ENCODE peak calls at places on chromosomes 6 and 20, in six cellular contexts. S, D, U, G, E and W are unnamed samples. For H3K4me1, the result is how much of the 10 kb centered on the place peaks cover.

GRCh38 chr20:59051666-59052065 is 9.1 kb upstream of the PRELID3B start:
- DNase-seq in S (no peak), D (no peak), G (no peak), E (no peak), U (no peak), W (no peak)

GRCh38 chr6:10312445-10312844 is 102.4 kb downstream of the TFAP2A start:
- DNase-seq in E (no peak), U (no peak), S (no peak), G (no peak), D (no peak), W (no peak)

GRCh38 chr20:32380745-32381144 is 22.6 kb downstream of the ASXL1 start:
- DNase-seq in D (no peak), S (no peak), E (no peak), G (no peak), U (no peak), W (no peak)

GRCh38 chr20:59151820-59152219 is 11.8 kb upstream of the ZNF831 start:
- DNase-seq in E (no peak), S (no peak), G (no peak), U (no peak), D (no peak), W (no peak)

GRCh38 chr6:168574699-168575195 is 133.8 kb downstream of the SMOC2 start:
- DNase-seq in S (no peak), D (no peak), U (no peak), G (peak), E (peak), W (peak)

GRCh38 chr6:158131926-158132325 is 36.1 kb downstream of the SERAC1 start:
- DNase-seq in U (no peak), G (no peak), E (no peak), D (no peak), S (no peak), W (no peak)

GRCh38 chr6:31125586-31126363 is 5.5 kb upstream of the CDSN start:
- DNase-seq in U (no peak), G (no peak), S (no peak), E (no peak), D (no peak), W (no peak)

GRCh38 chr20:21102691-21103311 is 3.4 kb downstream of the LINC00237 start:
- DNase-seq in S (no peak), U (no peak), E (peak), G (peak), D (peak), W (no peak)

GRCh38 chr6:135418040-135418439 is 79.5 kb downstream of the AHI1 start:
- DNase-seq in S (no peak), E (no peak), U (no peak), G (no peak), D (no peak), W (no peak)

GRCh38 chr6:169667716-169668115 is 34.1 kb downstream of the WDR27 start:
- DNase-seq in S (no peak), E (no peak), D (no peak), G (no peak), U (no peak), W (no peak)

GRCh38 chr6:122730775-122731386 is 48.6 kb upstream of the FABP7 start:
- DNase-seq in E (no peak), U (no peak), G (no peak), D (no peak), S (no peak), W (no peak)

GRCh38 chr20:9215539-9215938 is 146.7 kb downstream of the PLCB4 start:
- DNase-seq in U (no peak), G (no peak), E (no peak), S (no peak), D (no peak), W (no peak)

GRCh38 chr20:10492065-10492464 is 57.0 kb downstream of the SLX4IP start:
- DNase-seq in S (no peak), E (no peak), U (no peak), G (no peak), D (no peak), W (no peak)

GRCh38 chr6:13485303-13485702 is 2.1 kb downstream of the GFOD1 start:
- DNase-seq in U (no peak), E (no peak), S (no peak), G (no peak), D (no peak), W (no peak)

GRCh38 chr20:56247954-56248782 is at the start of gene MC3R:
- DNase-seq in U (peak), S (no peak), G (no peak), E (peak), D (peak), W (no peak)

GRCh38 chr6:141988954-141989705 is 143.6 kb upstream of the GJE1 start:
- DNase-seq in G (no peak), D (no peak), S (no peak), U (peak), E (no peak), W (no peak)

GRCh38 chr20:15675151-15675550 is 898.1 kb downstream of the KIF16B start:
- DNase-seq in D (no peak), E (no peak), G (no peak), S (no peak), U (no peak), W (no peak)

GRCh38 chr6:135832186-135832585 is 19.3 kb upstream of the PDE7B start:
- DNase-seq in D (no peak), E (peak), S (no peak), G (no peak), U (no peak), W (no peak)

GRCh38 chr20:50959543-50960126 is 1.0 kb downstream of the MOCS3 start:
- DNase-seq in G (no peak), S (no peak), U (no peak), D (no peak), E (no peak), W (no peak)

GRCh38 chr6:166487148-166487547 is 99.3 kb downstream of the RAMACL start:
- DNase-seq in S (no peak), G (no peak), U (no peak), E (no peak), D (no peak), W (no peak)

GRCh38 chr6:166490671-166491500 is 95.6 kb downstream of the RAMACL start:
- DNase-seq in U (peak), D (peak), E (no peak), G (no peak), S (no peak), W (no peak)

GRCh38 chr6:166488081-166488685 is 98.3 kb downstream of the RAMACL start:
- DNase-seq in D (peak), S (peak), G (peak), U (no peak), E (peak), W (no peak)

GRCh38 chr6:166489301-166490155 is 97.0 kb downstream of the RAMACL start:
- DNase-seq in G (no peak), S (no peak), U (no peak), D (no peak), E (no peak), W (no peak)

DNA sequence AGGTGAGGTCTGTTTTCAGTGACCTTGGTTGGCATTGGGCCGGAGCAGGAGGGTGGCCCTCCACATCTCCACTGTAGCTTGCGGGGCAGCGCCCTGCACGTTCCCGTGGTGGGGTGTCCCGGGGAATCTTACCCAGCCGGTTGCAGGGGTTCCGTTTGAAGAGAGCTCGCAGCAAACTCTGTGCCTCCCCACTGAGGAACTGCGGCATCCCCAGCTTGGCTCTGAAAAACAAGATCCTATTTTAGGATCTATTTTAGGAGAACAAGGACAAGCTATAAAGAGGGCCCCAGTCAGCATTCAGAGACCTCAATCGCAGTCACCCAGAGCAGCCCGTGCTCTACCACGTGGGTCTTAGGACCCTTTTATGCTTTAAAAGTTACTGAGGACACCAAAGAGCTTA is 97.8 kb downstream of the RAMACL start:
- DNase-seq in S (no peak), G (no peak), U (no peak), E (no peak), D (peak), W (no peak)
- H3K4me3 ChIP-seq in S (no peak), G (no peak), U (no peak), E (no peak), D (no peak), W (peak)

GRCh38 chr20:46977909-46978588 is 83.4 kb downstream of the EYA2 start:
- DNase-seq in G (no peak), E (no peak), D (no peak), U (no peak), S (no peak), W (no peak)
- TF ChIP-seq CTCF in G (no peak), E (no peak), D (no peak), U (no peak), S (no peak), W (no peak)

GRCh38 chr20:34402461-34402860 is 39.4 kb downstream of the ITCH start:
- DNase-seq in G (no peak), U (no peak), E (no peak), D (no peak), S (no peak), W (no peak)
- H3K4me1 ChIP-seq in G (under half), U (under half), E (under half), D (half or more), S (under half), W (under half)

DNA sequence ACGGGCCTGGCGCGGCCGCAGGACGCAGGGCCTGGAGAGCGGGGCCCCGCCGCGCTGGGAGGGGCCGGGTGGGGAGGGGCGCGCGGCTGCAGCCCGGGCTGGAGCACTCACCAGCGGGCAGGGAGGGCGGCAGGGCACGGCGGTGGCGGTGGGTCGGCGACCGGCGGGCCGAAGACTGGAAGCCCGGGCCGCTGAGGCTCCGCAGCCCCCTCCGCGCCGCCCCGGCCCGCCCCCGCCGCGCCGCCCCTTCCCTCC is at the start of gene GATA5:
- DNase-seq in E (no peak), D (no peak), U (no peak), S (no peak), G (no peak), W (no peak)
- H3K4me3 ChIP-seq in E (no peak), D (peak), U (no peak), S (peak), G (peak), W (peak)

GRCh38 chr6:63574554-63574900 is 2.2 kb downstream of the LOC128125822 start:
- DNase-seq in U (no peak), E (no peak), D (no peak), S (no peak), G (no peak), W (no peak)
- TF ChIP-seq CTCF in U (peak), E (no peak), D (no peak), S (no peak), G (no peak), W (no peak)

GRCh38 chr6:138957484-138957883 is 30.6 kb downstream of the REPS1 start:
- DNase-seq in U (no peak), G (no peak), D (no peak), S (no peak), E (no peak), W (no peak)
- H3K4me1 ChIP-seq in U (under half), G (under half), D (under half), S (under half), E (under half), W (under half)

GRCh38 chr20:4950437-4950836 is 50.9 kb downstream of the SLC23A2 start:
- DNase-seq in G (no peak), D (peak), S (no peak), E (no peak), U (no peak), W (no peak)
- H3K4me3 ChIP-seq in G (no peak), D (no peak), S (no peak), E (no peak), U (no peak), W (no peak)

DNA sequence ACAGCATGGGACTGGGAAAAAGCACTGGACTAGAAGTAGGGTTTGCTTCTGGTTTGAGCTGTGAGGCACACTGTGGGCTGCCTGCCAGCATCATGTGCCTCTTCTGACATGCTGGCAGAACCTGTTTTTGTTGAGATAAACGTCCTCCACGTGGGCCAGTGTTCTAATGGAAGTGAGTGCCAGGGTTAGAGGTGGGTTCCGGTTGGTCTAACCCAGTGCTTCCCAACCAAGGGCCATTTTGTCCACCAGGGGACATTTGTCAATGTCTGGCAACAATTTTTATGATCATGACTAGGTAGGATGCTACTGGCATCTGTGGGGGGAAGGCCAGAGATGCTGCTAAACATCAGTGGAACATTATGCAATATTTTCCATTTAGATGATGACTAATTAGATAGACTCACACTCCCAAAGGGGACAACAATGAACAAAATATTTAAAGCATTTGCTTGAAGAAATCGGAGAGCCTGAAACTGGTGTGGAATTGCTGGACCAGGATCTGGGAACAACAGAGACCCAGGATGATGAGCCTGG is 7.8 kb upstream of the APMAP start:
- DNase-seq in D (no peak), G (peak), E (peak), U (peak), S (no peak), W (no peak)
- TF ChIP-seq CTCF in D (no peak), G (peak), E (no peak), U (peak), S (peak), W (no peak)